ENCODE peak calls at places on chromosome 13, in nine cellular contexts. One of them, this sample, is unnamed.

GRCh38 chr13:113835461-113836274 is 28.2 kb downstream of the GAS6 start:
- DNase-seq in AG04450: peak; percentile 47
- DNase-seq in NCI-H1105 treated with DMSO at 0.1 percent for 48 hours: no peak
- DNase-seq in left kidney: peak; percentile 60
- DNase-seq in Calu3: no peak
- DNase-seq in HFFc6: peak; percentile 82
- DNase-seq in iris pigment epithelial cell: peak; percentile 70
- DNase-seq in NCI-H2081: no peak
- DNase-seq in HCT116: no peak
- DNase-seq in this sample: peak; percentile 96

GRCh38 chr13:21322988-21323387 is 136.1 kb downstream of the ZDHHC20 start:
- DNase-seq in Calu3: no peak
- DNase-seq in NCI-H1105 treated with DMSO at 0.1 percent for 48 hours: no peak
- DNase-seq in left kidney: no peak
- DNase-seq in NCI-H2081: no peak
- DNase-seq in HCT116: no peak
- DNase-seq in AG04450: no peak
- DNase-seq in iris pigment epithelial cell: no peak
- DNase-seq in HFFc6: no peak
- DNase-seq in this sample: no peak

GRCh38 chr13:101649490-101650126 is 197.1 kb downstream of the ITGBL1 start:
- DNase-seq in AG04450: peak; percentile 3
- DNase-seq in iris pigment epithelial cell: peak; percentile 97
- DNase-seq in HCT116: no peak
- DNase-seq in HFFc6: peak; percentile 70
- DNase-seq in left kidney: peak; percentile 86
- DNase-seq in NCI-H1105 treated with DMSO at 0.1 percent for 48 hours: no peak
- DNase-seq in NCI-H2081: no peak
- DNase-seq in Calu3: no peak
- DNase-seq in this sample: no peak

GRCh38 chr13:97826421-97826965 is 127.0 kb upstream of the IPO5 start:
- DNase-seq in HCT116: no peak
- DNase-seq in iris pigment epithelial cell: no peak
- DNase-seq in NCI-H2081: no peak
- DNase-seq in Calu3: no peak
- DNase-seq in AG04450: no peak
- DNase-seq in HFFc6: no peak
- DNase-seq in NCI-H1105 treated with DMSO at 0.1 percent for 48 hours: no peak
- DNase-seq in left kidney: no peak
- DNase-seq in this sample: no peak

GRCh38 chr13:78286748-78287147 is 316.6 kb downstream of the POU4F1 start:
- DNase-seq in left kidney: no peak
- DNase-seq in Calu3: no peak
- DNase-seq in HFFc6: no peak
- DNase-seq in HCT116: no peak
- DNase-seq in NCI-H2081: no peak
- DNase-seq in AG04450: no peak
- DNase-seq in NCI-H1105 treated with DMSO at 0.1 percent for 48 hours: no peak
- DNase-seq in iris pigment epithelial cell: no peak
- DNase-seq in this sample: no peak

GRCh38 chr13:48491423-48492122 is 41.3 kb downstream of the RCBTB2 start:
- DNase-seq in NCI-H2081: no peak
- DNase-seq in AG04450: no peak
- DNase-seq in HFFc6: no peak
- DNase-seq in NCI-H1105 treated with DMSO at 0.1 percent for 48 hours: no peak
- DNase-seq in iris pigment epithelial cell: peak; percentile 21
- DNase-seq in Calu3: no peak
- DNase-seq in left kidney: no peak
- DNase-seq in HCT116: no peak
- DNase-seq in this sample: no peak

GRCh38 chr13:48749699-48750473 is 96.2 kb downstream of the CYSLTR2 start:
- DNase-seq in left kidney: peak; percentile 82
- DNase-seq in NCI-H1105 treated with DMSO at 0.1 percent for 48 hours: no peak
- DNase-seq in iris pigment epithelial cell: peak; percentile 100
- DNase-seq in NCI-H2081: no peak
- DNase-seq in HCT116: peak; percentile 96
- DNase-seq in Calu3: peak; percentile 75
- DNase-seq in HFFc6: peak; percentile 96
- DNase-seq in AG04450: peak; percentile 86
- DNase-seq in this sample: peak; percentile 88

GRCh38 chr13:50238922-50239321 is 223.7 kb downstream of the KCNRG start:
- DNase-seq in Calu3: no peak
- DNase-seq in HCT116: no peak
- DNase-seq in left kidney: no peak
- DNase-seq in NCI-H2081: no peak
- DNase-seq in AG04450: no peak
- DNase-seq in NCI-H1105 treated with DMSO at 0.1 percent for 48 hours: no peak
- DNase-seq in HFFc6: no peak
- DNase-seq in iris pigment epithelial cell: no peak
- DNase-seq in this sample: no peak

GRCh38 chr13:50170447-50171037 is 155.3 kb downstream of the KCNRG start:
- DNase-seq in HCT116: no peak
- DNase-seq in left kidney: no peak
- DNase-seq in NCI-H2081: no peak
- DNase-seq in AG04450: no peak
- DNase-seq in iris pigment epithelial cell: peak; percentile 24
- DNase-seq in HFFc6: no peak
- DNase-seq in NCI-H1105 treated with DMSO at 0.1 percent for 48 hours: peak; percentile 32
- DNase-seq in Calu3: no peak
- DNase-seq in this sample: no peak

GRCh38 chr13:98476538-98476966 is 100.4 kb downstream of the STK24 start:
- DNase-seq in HFFc6: peak; percentile 93
- DNase-seq in NCI-H1105 treated with DMSO at 0.1 percent for 48 hours: no peak
- DNase-seq in AG04450: no peak
- DNase-seq in iris pigment epithelial cell: peak; percentile 91
- DNase-seq in left kidney: no peak
- DNase-seq in NCI-H2081: no peak
- DNase-seq in Calu3: peak; percentile 65
- DNase-seq in HCT116: peak; percentile 64
- DNase-seq in this sample: peak; percentile 84